ENCODE peak calls at places on chromosomes 1 and 21, in eight cellular contexts. One of them, this sample, is unnamed.

GRCh38 chr1:19872190-19872589 is 10.0 kb upstream of the OTUD3 start:
- DNase-seq in AG09309: no peak
- DNase-seq in HS-5: no peak
- DNase-seq in naive thymus-derived CD4-positive, alpha-beta T cell: no peak
- DNase-seq in fibroblast of lung: no peak
- DNase-seq in HCEC 1CT: no peak
- DNase-seq in heart left ventricle: no peak
- DNase-seq in H9: no peak
- DNase-seq in this sample: no peak

GRCh38 chr21:42468511-42469131 is 27.4 kb downstream of the RSPH1 start:
- DNase-seq in AG09309: no peak
- DNase-seq in HS-5: no peak
- DNase-seq in naive thymus-derived CD4-positive, alpha-beta T cell: no peak
- DNase-seq in fibroblast of lung: no peak
- DNase-seq in HCEC 1CT: no peak
- DNase-seq in heart left ventricle: no peak
- DNase-seq in H9: no peak
- DNase-seq in this sample: peak

GRCh38 chr1:235511470-235512240 is 7.4 kb upstream of the B3GALNT2 start:
- DNase-seq in AG09309: no peak
- DNase-seq in HS-5: no peak
- DNase-seq in naive thymus-derived CD4-positive, alpha-beta T cell: no peak
- DNase-seq in fibroblast of lung: no peak
- DNase-seq in HCEC 1CT: peak
- DNase-seq in heart left ventricle: no peak
- DNase-seq in H9: no peak
- DNase-seq in this sample: no peak

GRCh38 chr1:53495608-53496345 is 36.6 kb downstream of the DMRTB1 start:
- DNase-seq in AG09309: no peak
- DNase-seq in HS-5: no peak
- DNase-seq in naive thymus-derived CD4-positive, alpha-beta T cell: no peak
- DNase-seq in fibroblast of lung: no peak
- DNase-seq in HCEC 1CT: no peak
- DNase-seq in heart left ventricle: no peak
- DNase-seq in H9: no peak
- DNase-seq in this sample: no peak

GRCh38 chr1:19309123-19309813 is 2.7 kb downstream of the AKR7A2 start:
- DNase-seq in AG09309: no peak
- DNase-seq in HS-5: peak
- DNase-seq in naive thymus-derived CD4-positive, alpha-beta T cell: no peak
- DNase-seq in fibroblast of lung: peak
- DNase-seq in HCEC 1CT: peak
- DNase-seq in heart left ventricle: no peak
- DNase-seq in H9: no peak
- DNase-seq in this sample: no peak

GRCh38 chr21:46377789-46378188 is 53.8 kb downstream of the PCNT start:
- DNase-seq in AG09309: no peak
- DNase-seq in HS-5: no peak
- DNase-seq in naive thymus-derived CD4-positive, alpha-beta T cell: no peak
- DNase-seq in fibroblast of lung: no peak
- DNase-seq in HCEC 1CT: no peak
- DNase-seq in heart left ventricle: no peak
- DNase-seq in H9: no peak
- DNase-seq in this sample: no peak

GRCh38 chr1:21573971-21574458 is 64.8 kb downstream of the ALPL start:
- DNase-seq in AG09309: no peak
- DNase-seq in HS-5: peak
- DNase-seq in naive thymus-derived CD4-positive, alpha-beta T cell: no peak
- DNase-seq in fibroblast of lung: peak
- DNase-seq in HCEC 1CT: peak
- DNase-seq in heart left ventricle: peak
- DNase-seq in H9: peak
- DNase-seq in this sample: no peak

GRCh38 chr21:24844672-24845071 is 762.6 kb downstream of the MRPL39 start:
- DNase-seq in AG09309: no peak
- DNase-seq in HS-5: no peak
- DNase-seq in naive thymus-derived CD4-positive, alpha-beta T cell: no peak
- DNase-seq in fibroblast of lung: peak
- DNase-seq in HCEC 1CT: no peak
- DNase-seq in heart left ventricle: peak
- DNase-seq in H9: no peak
- DNase-seq in this sample: no peak

GRCh38 chr1:42422672-42423236 is 33.1 kb downstream of the ZMYND12 start:
- DNase-seq in AG09309: no peak
- DNase-seq in HS-5: no peak
- DNase-seq in naive thymus-derived CD4-positive, alpha-beta T cell: no peak
- DNase-seq in fibroblast of lung: no peak
- DNase-seq in HCEC 1CT: no peak
- DNase-seq in heart left ventricle: peak
- DNase-seq in H9: no peak
- DNase-seq in this sample: no peak

GRCh38 chr1:40385437-40386310 is 12.1 kb downstream of the SMAP2 start:
- DNase-seq in AG09309: no peak
- DNase-seq in HS-5: no peak
- DNase-seq in naive thymus-derived CD4-positive, alpha-beta T cell: peak
- DNase-seq in fibroblast of lung: no peak
- DNase-seq in HCEC 1CT: peak
- DNase-seq in heart left ventricle: no peak
- DNase-seq in H9: no peak
- DNase-seq in this sample: peak

GRCh38 chr1:157301477-157302198 is 163.4 kb upstream of the ETV3 start:
- DNase-seq in AG09309: no peak
- DNase-seq in HS-5: no peak
- DNase-seq in naive thymus-derived CD4-positive, alpha-beta T cell: no peak
- DNase-seq in fibroblast of lung: no peak
- DNase-seq in HCEC 1CT: no peak
- DNase-seq in heart left ventricle: no peak
- DNase-seq in H9: no peak
- DNase-seq in this sample: no peak

GRCh38 chr21:19461481-19462205 is 1058.1 kb upstream of the TMPRSS15 start:
- DNase-seq in AG09309: no peak
- DNase-seq in HS-5: no peak
- DNase-seq in naive thymus-derived CD4-positive, alpha-beta T cell: no peak
- DNase-seq in fibroblast of lung: no peak
- DNase-seq in HCEC 1CT: no peak
- DNase-seq in heart left ventricle: no peak
- DNase-seq in H9: no peak
- DNase-seq in this sample: peak

GRCh38 chr1:156135930-156136871 is 17.2 kb upstream of the SEMA4A start:
- DNase-seq in AG09309: no peak
- DNase-seq in HS-5: no peak
- DNase-seq in naive thymus-derived CD4-positive, alpha-beta T cell: no peak
- DNase-seq in fibroblast of lung: no peak
- DNase-seq in HCEC 1CT: no peak
- DNase-seq in heart left ventricle: no peak
- DNase-seq in H9: no peak
- DNase-seq in this sample: no peak

GRCh38 chr1:109850827-109851226 is 59.8 kb upstream of the CSF1 start:
- DNase-seq in AG09309: no peak
- DNase-seq in HS-5: no peak
- DNase-seq in naive thymus-derived CD4-positive, alpha-beta T cell: no peak
- DNase-seq in fibroblast of lung: no peak
- DNase-seq in HCEC 1CT: peak
- DNase-seq in heart left ventricle: no peak
- DNase-seq in H9: no peak
- DNase-seq in this sample: no peak

GRCh38 chr1:17287377-17287776 is 20.6 kb upstream of the PADI4 start:
- DNase-seq in AG09309: peak
- DNase-seq in HS-5: peak
- DNase-seq in naive thymus-derived CD4-positive, alpha-beta T cell: no peak
- DNase-seq in fibroblast of lung: peak
- DNase-seq in HCEC 1CT: peak
- DNase-seq in heart left ventricle: no peak
- DNase-seq in H9: no peak
- DNase-seq in this sample: no peak

This sample was measured in erythroblast.